ENCODE peak calls at places on chromosomes 7 and 10, in nine cellular contexts. Z is NB4; B is activated CD4-positive, CD25-positive, alpha-beta regulatory T cell treated with anti-CD3 and anti-CD28 coated beads, Interleukin-2, amount 50 U/mL, for 72 hours; P is HT1080; F is colonic mucosa; H is NCI-H1436; J is A172; V is cardiac muscle cell; Q is kidney tubule cell. L is an unnamed sample.

GRCh38 chr7:87458148-87458547 is 17.3 kb downstream of the ABCB4 start:
- DNase-seq in V (no peak), H (no peak), P (no peak), Q (no peak), J (no peak), B (no peak), Z (no peak), F (no peak), L (no peak)

GRCh38 chr7:139023076-139023475 is 12.8 kb downstream of the ZC3HAV1L start:
- DNase-seq in Z (no peak), Q (no peak), V (no peak), J (no peak), H (no peak), P (no peak), B (no peak), F (no peak), L (no peak)

GRCh38 chr7:120867932-120868331 is 10.0 kb upstream of the TSPAN12 start:
- DNase-seq in Z (no peak), B (no peak), P (no peak), J (no peak), H (no peak), V (no peak), F (no peak), Q (peak), L (peak)

GRCh38 chr7:134752006-134752760 is 27.3 kb upstream of the CALD1 start:
- DNase-seq in H (no peak), V (no peak), Z (peak), J (peak), Q (peak), F (no peak), P (peak), B (no peak), L (no peak)

GRCh38 chr10:114577133-114577532 is 80.9 kb downstream of the ABLIM1 start:
- DNase-seq in J (peak), Z (no peak), B (no peak), F (no peak), V (no peak), P (peak), H (no peak), Q (peak), L (no peak)

GRCh38 chr7:128356546-128357365 is 4.7 kb downstream of the PRRT4 start:
- DNase-seq in B (no peak), F (no peak), P (no peak), V (peak), J (no peak), H (no peak), Q (peak), Z (no peak), L (no peak)

GRCh38 chr10:87613766-87614165 is 45.9 kb upstream of the PAPSS2 start:
- DNase-seq in Z (no peak), Q (no peak), H (no peak), F (no peak), B (no peak), J (no peak), P (no peak), V (no peak), L (no peak)

GRCh38 chr7:132075573-132075972 is 500.7 kb downstream of the PLXNA4 start:
- DNase-seq in F (peak), P (no peak), B (no peak), H (no peak), J (no peak), Q (no peak), Z (no peak), V (no peak), L (peak)

GRCh38 chr7:30996261-30996660 is 32.5 kb downstream of the GHRHR start:
- DNase-seq in F (no peak), H (no peak), B (no peak), Q (no peak), P (no peak), J (no peak), Z (peak), V (no peak), L (no peak)

GRCh38 chr10:128375171-128375570 is 248.9 kb upstream of the MKI67 start:
- DNase-seq in P (no peak), Z (no peak), V (no peak), H (no peak), B (no peak), J (no peak), Q (no peak), F (no peak), L (no peak)

GRCh38 chr7:114484226-114484625 is 69.6 kb downstream of the FOXP2 start:
- DNase-seq in H (no peak), P (no peak), J (no peak), B (no peak), Q (no peak), V (no peak), F (no peak), Z (no peak), L (no peak)

GRCh38 chr7:103632005-103632639 is 186.1 kb upstream of the SLC26A5 start:
- DNase-seq in P (no peak), Z (no peak), B (no peak), V (no peak), Q (peak), J (no peak), H (no peak), F (no peak), L (no peak)

GRCh38 chr7:47180268-47180826 is 401.6 kb downstream of the TNS3 start:
- DNase-seq in P (peak), B (no peak), V (peak), J (peak), F (peak), Q (peak), Z (peak), H (no peak), L (peak)

GRCh38 chr10:7763929-7764328 is 23.9 kb downstream of the KIN start:
- DNase-seq in V (no peak), P (no peak), Q (no peak), F (no peak), H (no peak), Z (no peak), J (no peak), B (no peak), L (no peak)

GRCh38 chr7:126702242-126703016 is 550.3 kb downstream of the GRM8 start:
- DNase-seq in P (no peak), V (no peak), F (no peak), Z (peak), H (no peak), J (no peak), Q (peak), B (no peak), L (no peak)

GRCh38 chr10:14601872-14602725 is 172.6 kb downstream of the FAM107B start:
- DNase-seq in F (no peak), H (no peak), P (peak), Q (peak), J (peak), Z (peak), V (no peak), B (no peak), L (peak)

GRCh38 chr7:128067983-128068382 is 36.7 kb upstream of the LRRC4 start:
- DNase-seq in V (no peak), H (no peak), F (no peak), Z (peak), Q (no peak), P (no peak), J (no peak), B (no peak), L (no peak)

GRCh38 chr10:3412071-3412582 is 239.5 kb upstream of the PITRM1 start:
- DNase-seq in Z (no peak), F (no peak), V (no peak), B (no peak), J (no peak), Q (no peak), P (no peak), H (no peak), L (no peak)

GRCh38 chr10:3775671-3776551 is 9.1 kb downstream of the KLF6 start:
- DNase-seq in F (no peak), Q (peak), B (no peak), Z (peak), J (peak), H (no peak), P (peak), V (no peak), L (no peak)

GRCh38 chr7:305410-306151 is 15.6 kb downstream of the FOXL3 start:
- DNase-seq in F (no peak), Z (no peak), V (no peak), P (no peak), Q (no peak), H (no peak), B (no peak), J (no peak), L (no peak)

GRCh38 chr7:63008366-63008765 is 990.3 kb upstream of the ZNF722 start:
- DNase-seq in B (no peak), F (no peak), P (no peak), Q (no peak), Z (no peak), J (no peak), V (no peak), H (no peak), L (no peak)

GRCh38 chr7:102190777-102191176 is 95.9 kb upstream of the SH2B2 start:
- DNase-seq in F (no peak), Q (no peak), J (no peak), P (no peak), H (no peak), Z (no peak), V (no peak), B (no peak), L (no peak)

GRCh38 chr7:26664735-26665420 is 199.5 kb downstream of the SKAP2 start:
- DNase-seq in P (peak), Z (peak), V (no peak), Q (peak), J (peak), B (no peak), F (no peak), H (no peak), L (peak)